ENCODE peak calls at places on chromosomes 4 and X, in six cellular contexts. T is AG20443, R is hypothalamus, W is posterior vena cava, P is NCI-H1930, V is C1 segment of cervical spinal cord. X is an unnamed sample.

GRCh38 chr4:41509411-41510008 is 28.4 kb upstream of the LIMCH1 start:
- DNase-seq in T (no peak), R (no peak), W (no peak), P (no peak), V (no peak), X (no peak)

GRCh38 chr4:145679520-145679919 is 426 bp upstream of the C4orf51 start:
- DNase-seq in T (peak), R (no peak), W (no peak), P (peak), V (no peak), X (peak)

GRCh38 chr4:173531085-173531965 is 1.3 kb upstream of the HAND2 start:
- DNase-seq in T (no peak), R (no peak), W (peak), P (no peak), V (no peak), X (no peak)

GRCh38 chrX:133302775-133303445 is 84.8 kb upstream of the TFDP3 start:
- DNase-seq in T (no peak), R (no peak), W (no peak), P (no peak), V (no peak), X (peak)

GRCh38 chr4:128823025-128823661 is 13.6 kb downstream of the JADE1 start:
- DNase-seq in T (peak), R (no peak), W (no peak), P (no peak), V (no peak), X (peak)

GRCh38 chr4:174494731-174495130 is 27.6 kb downstream of the HPGD start:
- DNase-seq in T (no peak), R (no peak), W (no peak), P (no peak), V (no peak), X (no peak)

GRCh38 chr4:123506311-123506685 is 109.7 kb downstream of the SPRY1 start:
- DNase-seq in T (no peak), R (no peak), W (no peak), P (no peak), V (no peak), X (no peak)

GRCh38 chr4:15495621-15496020 is 25.9 kb downstream of the CC2D2A start:
- DNase-seq in T (no peak), R (no peak), W (no peak), P (no peak), V (no peak), X (no peak)

GRCh38 chrX:138890491-138890890 is 179.0 kb upstream of the FGF13 start:
- DNase-seq in T (peak), R (no peak), W (no peak), P (no peak), V (no peak), X (no peak)

GRCh38 chr4:15182600-15183222 is 180.4 kb downstream of the CPEB2 start:
- DNase-seq in T (no peak), R (no peak), W (no peak), P (no peak), V (no peak), X (no peak)

GRCh38 chr4:110055014-110055768 is 142.5 kb downstream of the EGF start:
- DNase-seq in T (peak), R (no peak), W (no peak), P (no peak), V (peak), X (no peak)

GRCh38 chr4:6137027-6137746 is 63.2 kb downstream of the JAKMIP1 start:
- DNase-seq in T (no peak), R (no peak), W (peak), P (no peak), V (no peak), X (no peak)

X was measured in AG04449.